ENCODE peak calls at places on chromosomes 12 and 14, in nine cellular contexts. B is PC-9; H is mesendoderm; Y is renal cortical epithelial cell; S is stimulated activated effector memory CD8-positive, alpha-beta T cell treated with anti-CD3 and anti-CD28 coated beads, Interleukin-12 subunit alpha, Interleukin-12 subunit beta, amount 100 ng/mL, for 72 hours; R is hepatic stellate cell; O is NCI-H2081; L is T-helper 9 cell; E is cardiac fibroblast. G is an unnamed sample.

GRCh38 chr12:93089805-93090569 is 160.9 kb upstream of the EEA1 start:
- DNase-seq in B (peak; percentile 90), H (no peak), Y (peak; percentile 96), S (no peak), R (peak; percentile 47), O (no peak), L (no peak), E (peak; percentile 65), G (peak; percentile 11)

GRCh38 chr14:101074124-101075024 is 170.9 kb upstream of the RTL1 start:
- DNase-seq in B (no peak), H (no peak), Y (peak; percentile 26), S (no peak), R (no peak), O (no peak), L (no peak), E (no peak), G (no peak)

GRCh38 chr12:106739815-106740552 is 34.5 kb upstream of the RIC8B start:
- DNase-seq in B (no peak), H (peak; percentile 41), Y (no peak), S (no peak), R (peak; percentile 22), O (no peak), L (no peak), E (peak; percentile 67), G (no peak)

GRCh38 chr12:106455100-106455499 is 97.6 kb downstream of the POLR3B start:
- DNase-seq in B (no peak), H (no peak), Y (no peak), S (no peak), R (no peak), O (no peak), L (no peak), E (no peak), G (no peak)

GRCh38 chr14:61602733-61603077 is 92.6 kb upstream of the HIF1A start:
- DNase-seq in B (peak; percentile 76), H (peak; percentile 77), Y (peak; percentile 59), S (no peak), R (no peak), O (no peak), L (no peak), E (peak; percentile 79), G (no peak)

GRCh38 chr12:117904051-117904450 is 64.7 kb downstream of the KSR2 start:
- DNase-seq in B (no peak), H (no peak), Y (no peak), S (no peak), R (no peak), O (no peak), L (no peak), E (no peak), G (no peak)

GRCh38 chr12:93785262-93786010 is 108.3 kb downstream of the CRADD start:
- DNase-seq in B (peak; percentile 96), H (peak; percentile 96), Y (peak; percentile 90), S (peak; percentile 75), R (peak; percentile 43), O (no peak), L (peak; percentile 6), E (peak; percentile 97), G (peak; percentile 43)

GRCh38 chr14:91395998-91396660 is 21.5 kb downstream of the CCDC88C start:
- DNase-seq in B (no peak), H (no peak), Y (no peak), S (no peak), R (no peak), O (no peak), L (no peak), E (no peak), G (no peak)

GRCh38 chr12:123388948-123389559 is 5.1 kb downstream of the KMT5A start:
- DNase-seq in B (no peak), H (no peak), Y (no peak), S (peak; percentile 56), R (peak; percentile 49), O (no peak), L (peak; percentile 11), E (no peak), G (no peak)

GRCh38 chr14:82796081-82796480 is 1262.4 kb upstream of the SEL1L start:
- DNase-seq in B (no peak), H (no peak), Y (no peak), S (no peak), R (no peak), O (no peak), L (no peak), E (no peak), G (no peak)

GRCh38 chr14:87149583-87150354 is 843.2 kb downstream of the GALC start:
- DNase-seq in B (no peak), H (peak; percentile 91), Y (peak; percentile 36), S (no peak), R (no peak), O (no peak), L (no peak), E (no peak), G (no peak)

GRCh38 chr14:88468396-88468795 is 82.9 kb downstream of the SPATA7 start:
- DNase-seq in B (peak; percentile 71), H (no peak), Y (peak; percentile 75), S (no peak), R (peak; percentile 52), O (no peak), L (no peak), E (peak; percentile 34), G (no peak)

GRCh38 chr14:55930016-55930784 is 188.0 kb upstream of the PELI2 start:
- DNase-seq in B (no peak), H (no peak), Y (no peak), S (no peak), R (no peak), O (no peak), L (no peak), E (no peak), G (no peak)

GRCh38 chr12:89525002-89525823 is 617 bp upstream of the GALNT4 start:
- DNase-seq in B (no peak), H (peak; percentile 67), Y (no peak), S (peak; percentile 75), R (peak; percentile 32), O (peak; percentile 35), L (peak; percentile 42), E (no peak), G (peak; percentile 61)

GRCh38 chr12:47725893-47726292 is 603 bp upstream of the ENDOU start:
- DNase-seq in B (no peak), H (no peak), Y (peak; percentile 50), S (no peak), R (peak; percentile 84), O (no peak), L (no peak), E (peak; percentile 72), G (no peak)

GRCh38 chr12:88805286-88805685 is 225.0 kb upstream of the KITLG start:
- DNase-seq in B (no peak), H (no peak), Y (no peak), S (no peak), R (no peak), O (no peak), L (no peak), E (no peak), G (no peak)

GRCh38 chr12:7934560-7935463 is 1.2 kb downstream of the SLC2A3 start:
- DNase-seq in B (no peak), H (no peak), Y (no peak), S (peak; percentile 56), R (no peak), O (no peak), L (no peak), E (no peak), G (no peak)

GRCh38 chr14:78302841-78303240 is 132.7 kb downstream of the NRXN3 start:
- DNase-seq in B (no peak), H (peak; percentile 38), Y (peak; percentile 13), S (no peak), R (no peak), O (no peak), L (no peak), E (no peak), G (no peak)

GRCh38 chr12:55675671-55676070 is 32.0 kb downstream of the ITGA7 start:
- DNase-seq in B (no peak), H (no peak), Y (no peak), S (no peak), R (no peak), O (no peak), L (no peak), E (peak; percentile 31), G (no peak)

GRCh38 chr12:88336071-88336768 is 194.1 kb downstream of the TMTC3 start:
- DNase-seq in B (no peak), H (peak; percentile 33), Y (no peak), S (no peak), R (no peak), O (no peak), L (no peak), E (no peak), G (no peak)

GRCh38 chr14:90235179-90235976 is 21.0 kb upstream of the PSMC1 start:
- DNase-seq in B (no peak), H (peak; percentile 83), Y (peak; percentile 33), S (peak; percentile 86), R (peak; percentile 70), O (peak; percentile 73), L (peak; percentile 56), E (peak; percentile 71), G (peak; percentile 45)

GRCh38 chr12:25594376-25594775 is 41.3 kb upstream of the LMNTD1 start:
- DNase-seq in B (no peak), H (no peak), Y (no peak), S (no peak), R (no peak), O (no peak), L (no peak), E (no peak), G (no peak)

GRCh38 chr12:113591480-113591971 is 119.9 kb upstream of the LHX5 start:
- DNase-seq in B (no peak), H (peak; percentile 63), Y (no peak), S (no peak), R (no peak), O (peak; percentile 72), L (no peak), E (no peak), G (peak; percentile 33)

GRCh38 chr14:75278422-75279152 is at the start of gene FOS:
- DNase-seq in B (peak; percentile 92), H (peak; percentile 98), Y (peak; percentile 90), S (peak; percentile 97), R (peak; percentile 97), O (peak; percentile 82), L (peak; percentile 88), E (peak; percentile 98), G (peak; percentile 91)

GRCh38 chr12:50230217-50230616 is 53.1 kb downstream of the LIMA1 start:
- DNase-seq in B (no peak), H (no peak), Y (no peak), S (no peak), R (no peak), O (no peak), L (no peak), E (no peak), G (no peak)

GRCh38 chr12:28795306-28795705 is 353.8 kb upstream of the FAR2 start:
- DNase-seq in B (no peak), H (peak; percentile 19), Y (peak; percentile 2), S (no peak), R (no peak), O (no peak), L (no peak), E (no peak), G (no peak)

GRCh38 chr12:111137968-111138367 is 217.6 kb upstream of the MYL2 start:
- DNase-seq in B (no peak), H (no peak), Y (no peak), S (no peak), R (no peak), O (no peak), L (no peak), E (no peak), G (no peak)

GRCh38 chr12:127294651-127295205 is 972.2 kb upstream of the TMEM132C start:
- DNase-seq in B (no peak), H (no peak), Y (no peak), S (no peak), R (no peak), O (no peak), L (no peak), E (no peak), G (no peak)